ENCODE peak calls at places on chromosome X, in six cellular contexts. Q is amniotic epithelial cell, J is AG10803, M is colonic mucosa, Y is non-pigmented ciliary epithelial cell, B is G401. D is an unnamed sample.

GRCh38 chrX:153582896-153583295 is 16.0 kb downstream of the CCNQ start:
- DNase-seq in Q (peak), J (no peak), M (no peak), Y (no peak), B (no peak), D (peak)

GRCh38 chrX:104137496-104137895 is 19.3 kb downstream of the SLC25A53 start:
- DNase-seq in Q (peak), J (peak), M (no peak), Y (peak), B (peak), D (peak)

GRCh38 chrX:136347706-136348105 is 46.9 kb downstream of the ADGRG4 start:
- DNase-seq in Q (no peak), J (no peak), M (no peak), Y (no peak), B (no peak), D (no peak)

GRCh38 chrX:103362504-103362903 is 6.2 kb downstream of the TCEAL9 start:
- DNase-seq in Q (peak), J (peak), M (no peak), Y (no peak), B (no peak), D (peak)

GRCh38 chrX:19566359-19567141 is 51.2 kb upstream of the MAP3K15 start:
- DNase-seq in Q (peak), J (peak), M (no peak), Y (no peak), B (no peak), D (peak)

GRCh38 chrX:45714864-45715263 is 514.2 kb upstream of the DIPK2B start:
- DNase-seq in Q (peak), J (peak), M (peak), Y (no peak), B (no peak), D (peak)

GRCh38 chrX:150642421-150642820 is 50.8 kb upstream of the MTMR1 start:
- DNase-seq in Q (no peak), J (no peak), M (no peak), Y (no peak), B (no peak), D (no peak)

GRCh38 chrX:6505960-6506359 is 29.0 kb downstream of the VCX3A start:
- DNase-seq in Q (no peak), J (no peak), M (no peak), Y (no peak), B (no peak), D (no peak)

GRCh38 chrX:34656467-34656841 is 631 bp downstream of the TMEM47 start:
- DNase-seq in Q (no peak), J (no peak), M (no peak), Y (no peak), B (no peak), D (no peak)

GRCh38 chrX:80216086-80216485 is 201.5 kb downstream of the TBX22 start:
- DNase-seq in Q (peak), J (peak), M (no peak), Y (no peak), B (no peak), D (peak)

GRCh38 chrX:153439977-153440376 is 5.9 kb downstream of the TREX2 start:
- DNase-seq in Q (no peak), J (no peak), M (no peak), Y (no peak), B (no peak), D (no peak)

GRCh38 chrX:8879750-8880149 is 78.6 kb upstream of the FAM9A start:
- DNase-seq in Q (peak), J (no peak), M (peak), Y (no peak), B (no peak), D (peak)

GRCh38 chrX:41781500-41781899 is 57.5 kb downstream of the GPR82 start:
- DNase-seq in Q (peak), J (peak), M (no peak), Y (no peak), B (peak), D (peak)

GRCh38 chrX:118047446-118048186 is 69.0 kb downstream of the KLHL13 start:
- DNase-seq in Q (no peak), J (no peak), M (no peak), Y (no peak), B (no peak), D (no peak)

GRCh38 chrX:79477691-79478090 is 110.6 kb upstream of the ITM2A start:
- DNase-seq in Q (no peak), J (no peak), M (no peak), Y (no peak), B (no peak), D (no peak)

GRCh38 chrX:144709841-144710240 is 537.5 kb upstream of the SPANXN1 start:
- DNase-seq in Q (no peak), J (no peak), M (no peak), Y (no peak), B (no peak), D (peak)

GRCh38 chrX:130165181-130165702 is 399 bp downstream of the AIFM1 start:
- DNase-seq in Q (peak), J (peak), M (no peak), Y (no peak), B (no peak), D (no peak)

GRCh38 chrX:17470136-17470535 is 95.1 kb downstream of the NHS start:
- DNase-seq in Q (no peak), J (no peak), M (no peak), Y (no peak), B (no peak), D (peak)

GRCh38 chrX:39613508-39613921 is 484.2 kb downstream of the BCOR start:
- DNase-seq in Q (no peak), J (no peak), M (peak), Y (no peak), B (peak), D (peak)

GRCh38 chrX:106917830-106918500 is 2.2 kb upstream of the CLDN2 start:
- DNase-seq in Q (peak), J (peak), M (no peak), Y (no peak), B (no peak), D (peak)

GRCh38 chrX:7278356-7278755 is 130.4 kb upstream of the PUDP start:
- DNase-seq in Q (no peak), J (no peak), M (no peak), Y (no peak), B (no peak), D (no peak)

GRCh38 chrX:27976284-27976683 is 5.0 kb downstream of the DCAF8L1 start:
- DNase-seq in Q (no peak), J (no peak), M (no peak), Y (no peak), B (no peak), D (peak)

GRCh38 chrX:100413231-100413630 is 3.2 kb upstream of the PCDH19 start:
- DNase-seq in Q (peak), J (peak), M (peak), Y (peak), B (peak), D (peak)

GRCh38 chrX:40100537-40101429 is 3.0 kb upstream of the BCOR start:
- DNase-seq in Q (peak), J (no peak), M (no peak), Y (no peak), B (no peak), D (no peak)

GRCh38 chrX:35858916-35859315 is 60.6 kb upstream of the CFAP47 start:
- DNase-seq in Q (peak), J (no peak), M (no peak), Y (no peak), B (no peak), D (no peak)

D was measured in fibroblast of pulmonary artery.